ENCODE peak calls at places on chromosomes 5 and 9, in six cellular contexts. L is GM12891, S is K562, H is H1, D is GM12878, I is HepG2. J is an unnamed sample.

GRCh38 chr5:95446560-95447221 is 55.5 kb downstream of the FAM81B start:
- DNase-seq in L (no peak), S (no peak), H (no peak), D (no peak), I (no peak), J (no peak)

GRCh38 chr9:92680166-92681119 is 10.5 kb upstream of the IPPK start:
- DNase-seq in L (no peak), S (no peak), H (no peak), D (no peak), I (no peak), J (no peak)

GRCh38 chr5:171484460-171484899 is 65.0 kb downstream of the FGF18 start:
- DNase-seq in L (peak; percentile 68), S (peak; percentile 57), H (no peak), D (no peak), I (no peak), J (peak; percentile 63)

GRCh38 chr9:77856615-77857014 is 175.0 kb downstream of the GNAQ start:
- DNase-seq in L (no peak), S (no peak), H (no peak), D (no peak), I (no peak), J (no peak)

GRCh38 chr5:57784106-57784505 is 301.5 kb upstream of the ACTBL2 start:
- DNase-seq in L (no peak), S (no peak), H (no peak), D (no peak), I (no peak), J (no peak)

GRCh38 chr5:175814676-175815075 is 56.7 kb upstream of the CPLX2 start:
- DNase-seq in L (no peak), S (peak; percentile 9), H (no peak), D (no peak), I (no peak), J (no peak)

GRCh38 chr5:38473008-38473407 is 83.4 kb downstream of the LIFR start:
- DNase-seq in L (no peak), S (no peak), H (no peak), D (no peak), I (no peak), J (no peak)

GRCh38 chr5:36459191-36460135 is 146.9 kb upstream of the SLC1A3 start:
- DNase-seq in L (no peak), S (peak; percentile 68), H (no peak), D (peak; percentile 4), I (peak; percentile 10), J (no peak)

GRCh38 chr5:144469106-144469505 is 298.4 kb downstream of the KCTD16 start:
- DNase-seq in L (no peak), S (no peak), H (no peak), D (no peak), I (no peak), J (no peak)

GRCh38 chr5:126368239-126368812 is 54.9 kb upstream of the GRAMD2B start:
- DNase-seq in L (no peak), S (no peak), H (peak; percentile 39), D (no peak), I (peak; percentile 28), J (no peak)

GRCh38 chr5:133423031-133423617 is 189.2 kb downstream of the FSTL4 start:
- DNase-seq in L (no peak), S (no peak), H (no peak), D (no peak), I (no peak), J (no peak)

GRCh38 chr5:168307925-168308584 is 16.6 kb downstream of the WWC1 start:
- DNase-seq in L (no peak), S (no peak), H (no peak), D (no peak), I (no peak), J (no peak)

GRCh38 chr5:38069360-38069759 is 189.0 kb upstream of the EGFLAM start:
- DNase-seq in L (no peak), S (no peak), H (no peak), D (no peak), I (peak; percentile 75), J (no peak)

GRCh38 chr9:87867391-87867790 is 15.3 kb upstream of the SPATA31E1 start:
- DNase-seq in L (no peak), S (no peak), H (no peak), D (no peak), I (no peak), J (no peak)

GRCh38 chr9:84993105-84993504 is 323.6 kb downstream of the NTRK2 start:
- DNase-seq in L (no peak), S (no peak), H (no peak), D (no peak), I (no peak), J (no peak)

GRCh38 chr5:43683884-43684471 is 81.0 kb downstream of the NNT start:
- DNase-seq in L (no peak), S (no peak), H (no peak), D (no peak), I (no peak), J (no peak)

GRCh38 chr5:52988335-52989024 is 672 bp upstream of the ITGA2 start:
- DNase-seq in L (no peak), S (no peak), H (no peak), D (no peak), I (no peak), J (no peak)

GRCh38 chr9:20564650-20565049 is 57.6 kb downstream of the MLLT3 start:
- DNase-seq in L (no peak), S (no peak), H (no peak), D (no peak), I (no peak), J (no peak)

GRCh38 chr9:109886050-109886449 is 106.1 kb downstream of the PALM2AKAP2 start:
- DNase-seq in L (no peak), S (no peak), H (no peak), D (no peak), I (no peak), J (no peak)

GRCh38 chr5:154274828-154275185 is 84.3 kb downstream of the GALNT10 start:
- DNase-seq in L (no peak), S (no peak), H (no peak), D (no peak), I (no peak), J (no peak)

GRCh38 chr9:120680161-120680560 is 34.1 kb downstream of the MEGF9 start:
- DNase-seq in L (no peak), S (no peak), H (no peak), D (no peak), I (no peak), J (no peak)

GRCh38 chr9:131562032-131562959 is 17.0 kb downstream of the PRRT1B start:
- DNase-seq in L (no peak), S (no peak), H (no peak), D (no peak), I (peak; percentile 18), J (no peak)

GRCh38 chr5:98839469-98840383 is 66.3 kb downstream of the RGMB start:
- DNase-seq in L (peak; percentile 9), S (peak; percentile 47), H (no peak), D (no peak), I (peak; percentile 7), J (no peak)

GRCh38 chr5:78829811-78830499 is 155.2 kb downstream of the ARSB start:
- DNase-seq in L (no peak), S (no peak), H (no peak), D (no peak), I (no peak), J (no peak)

GRCh38 chr5:179279347-179280094 is 65.7 kb downstream of the ADAMTS2 start:
- DNase-seq in L (no peak), S (no peak), H (no peak), D (no peak), I (no peak), J (no peak)

GRCh38 chr9:100269656-100270055 is 83.1 kb downstream of the TEX10 start:
- DNase-seq in L (no peak), S (no peak), H (no peak), D (no peak), I (no peak), J (no peak)

GRCh38 chr9:133420392-133420827 is 1.8 kb upstream of the ADAMTS13 start:
- DNase-seq in L (no peak), S (no peak), H (no peak), D (peak; percentile 95), I (no peak), J (peak; percentile 48)

GRCh38 chr9:121303456-121304451 is 35.8 kb downstream of the GSN start:
- DNase-seq in L (no peak), S (no peak), H (no peak), D (no peak), I (no peak), J (no peak)

GRCh38 chr9:12814877-12815237 is 40.0 kb downstream of the LURAP1L start:
- DNase-seq in L (no peak), S (no peak), H (no peak), D (no peak), I (no peak), J (no peak)

GRCh38 chr5:124274949-124275348 is 471.5 kb downstream of the ZNF608 start:
- DNase-seq in L (no peak), S (no peak), H (no peak), D (no peak), I (no peak), J (no peak)

GRCh38 chr5:180201051-180201987 is 7.7 kb downstream of the RASGEF1C start:
- DNase-seq in L (no peak), S (peak; percentile 65), H (peak; percentile 29), D (no peak), I (peak; percentile 15), J (no peak)

GRCh38 chr5:139473105-139473504 is 2.3 kb downstream of the SMIM33 start:
- DNase-seq in L (no peak), S (no peak), H (peak; percentile 38), D (no peak), I (no peak), J (no peak)
- TF ChIP-seq TAF1 in L (no peak), S (no peak), H (peak; percentile 34), D (no peak), I (no peak), J (no peak)

GRCh38 chr9:6006968-6007769 is 8.3 kb downstream of the RANBP6 start:
- DNase-seq in L (peak; percentile 68), S (peak; percentile 93), H (peak; percentile 68), D (peak; percentile 48), I (peak; percentile 83), J (peak; percentile 62)

GRCh38 chr9:6008169-6008979 is 7.0 kb downstream of the RANBP6 start:
- DNase-seq in L (peak; percentile 67), S (peak; percentile 96), H (peak; percentile 93), D (peak; percentile 88), I (peak; percentile 98), J (peak; percentile 67)

DNA sequence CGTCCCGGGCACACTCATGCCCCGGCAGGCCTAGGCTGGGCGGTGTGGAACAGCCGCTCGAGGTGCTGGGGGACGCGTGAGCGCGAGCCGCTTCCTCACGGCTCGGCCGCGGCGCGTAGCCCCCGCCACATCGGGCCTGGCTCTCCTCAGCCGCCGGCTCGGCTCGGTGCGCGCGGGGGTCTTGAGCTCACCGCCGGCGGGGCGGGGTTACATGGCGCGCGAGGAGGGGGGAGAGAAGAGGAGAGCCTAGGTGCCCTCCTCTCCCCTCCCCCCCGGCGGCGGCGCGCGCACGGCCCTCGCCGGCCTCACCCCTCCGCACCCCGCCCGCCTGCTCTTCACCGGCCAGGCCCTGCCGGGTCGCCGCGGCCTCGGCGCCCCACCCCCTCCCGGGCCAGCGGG is 7.7 kb downstream of the RANBP6 start:
- DNase-seq in L (peak; percentile 47), S (peak; percentile 78), H (no peak), D (no peak), I (peak; percentile 54), J (peak; percentile 51)
- TF ChIP-seq POLR2AphosphoS5 in L (no peak), S (no peak), H (peak; percentile 44), D (no peak), I (no peak), J (no peak)

GRCh38 chr9:35603986-35604577 is 980 bp upstream of the TESK1 start:
- DNase-seq in L (peak; percentile 92), S (peak; percentile 98), H (peak; percentile 100), D (peak; percentile 98), I (peak; percentile 98), J (peak; percentile 96)
- TF ChIP-seq POLR2A in L (peak; percentile 67), S (peak; percentile 71), H (peak; percentile 60), D (peak; percentile 81), I (peak; percentile 88), J (peak; percentile 76)

GRCh38 chr5:151002250-151002649 is 18.1 kb upstream of the GPX3 start:
- DNase-seq in L (no peak), S (peak; percentile 61), H (no peak), D (no peak), I (peak; percentile 58), J (no peak)
- TF ChIP-seq TAF1 in L (no peak), S (no peak), H (no peak), D (no peak), I (no peak), J (no peak)

J was measured in GM12892.